ENCODE peak calls at places on chromosomes 1 and 21, in five cellular contexts. H, D, J, B and C are unnamed samples.

GRCh38 chr21:35868005-35868868 is 192.1 kb downstream of the SETD4 start:
- DNase-seq in D (no peak), B (no peak), H (no peak), J (no peak), C (no peak)

GRCh38 chr1:6652986-6653385 is 28.3 kb downstream of the THAP3 start:
- DNase-seq in B (no peak), H (no peak), D (no peak), J (no peak), C (no peak)

GRCh38 chr1:67937010-67937409 is 103.7 kb upstream of the GNG12 start:
- DNase-seq in H (no peak), J (no peak), B (no peak), D (no peak), C (no peak)

GRCh38 chr1:156746716-156747631 is 4.5 kb downstream of the HDGF start:
- DNase-seq in D (peak), H (peak), J (peak), B (peak), C (peak)

GRCh38 chr21:46620846-46621245 is 14.6 kb upstream of the PRMT2 start:
- DNase-seq in B (no peak), D (no peak), H (no peak), J (no peak), C (no peak)

GRCh38 chr1:230568008-230568407 is 74.3 kb upstream of the COG2 start:
- DNase-seq in J (no peak), B (peak), H (no peak), D (no peak), C (peak)

GRCh38 chr1:26862781-26863676 is at the start of gene SFN:
- DNase-seq in D (no peak), J (peak), B (peak), H (peak), C (peak)

GRCh38 chr1:2109581-2110021 is 59.4 kb downstream of the PRKCZ start:
- DNase-seq in B (no peak), D (no peak), J (no peak), H (no peak), C (no peak)

GRCh38 chr1:64923294-64923718 is 43.0 kb downstream of the JAK1 start:
- DNase-seq in H (no peak), J (no peak), B (no peak), D (no peak), C (no peak)

GRCh38 chr1:41175546-41175945 is 66.6 kb downstream of the SCMH1 start:
- DNase-seq in D (no peak), J (no peak), B (no peak), H (no peak), C (no peak)

GRCh38 chr1:240906477-240906876 is 294.5 kb upstream of the GREM2 start:
- DNase-seq in B (no peak), J (no peak), D (no peak), H (no peak), C (peak)

GRCh38 chr21:35467536-35467935 is 418.4 kb upstream of the RUNX1 start:
- DNase-seq in B (no peak), J (no peak), D (no peak), H (no peak), C (no peak)

GRCh38 chr1:67110352-67110751 is 24.4 kb downstream of the C1orf141 start:
- DNase-seq in H (no peak), B (no peak), D (no peak), J (no peak), C (peak)

GRCh38 chr1:198030682-198031081 is 113.5 kb downstream of the LHX9 start:
- DNase-seq in B (no peak), H (no peak), J (no peak), D (no peak), C (no peak)

GRCh38 chr1:41935226-41935625 is 16.5 kb upstream of the HIVEP3 start:
- DNase-seq in H (no peak), D (no peak), B (no peak), J (no peak), C (no peak)